ENCODE peak calls at places on chromosomes 7 and 10, in ten cellular contexts. B is GM23248; N is upper lobe of right lung; M is T-helper 2 cell treated with Interferon-gamma antibody and Interleukin-4, amounts not matched to agents 5 μg/mL and 100 μg/mL, for 36 hours; E is glutamatergic neuron; C is DMS153; U is effector CD4-positive, alpha-beta T cell; R is stimulated activated CD8-positive, alpha-beta memory T cell treated with anti-CD3 and anti-CD28 coated beads, Interleukin-4, amount 100 ng/mL, for 4 hours; G is ELR; Z is endothelial cell. O is an unnamed sample.

GRCh38 chr7:27152816-27153486 is 568 bp upstream of the HOXA3 start:
- DNase-seq in B (no peak), N (no peak), M (no peak), E (no peak), C (no peak), U (no peak), R (no peak), G (no peak), Z (no peak), O (peak)

GRCh38 chr10:116632831-116633600 is 12.3 kb downstream of the PNLIPRP2 start:
- DNase-seq in B (no peak), N (no peak), M (no peak), E (no peak), C (no peak), U (no peak), R (no peak), G (no peak), Z (no peak), O (no peak)

GRCh38 chr7:129553861-129554530 is 51.7 kb downstream of the SMKR1 start:
- DNase-seq in B (peak), N (no peak), M (peak), E (no peak), C (peak), U (peak), R (peak), G (peak), Z (no peak), O (no peak)

GRCh38 chr10:117541405-117541908 is 1.1 kb upstream of the EMX2 start:
- DNase-seq in B (peak), N (no peak), M (no peak), E (peak), C (no peak), U (no peak), R (no peak), G (no peak), Z (peak), O (no peak)

GRCh38 chr7:142811154-142811737 is 40.5 kb downstream of the PRSS2 start:
- DNase-seq in B (peak), N (no peak), M (no peak), E (no peak), C (peak), U (peak), R (no peak), G (peak), Z (peak), O (peak)

GRCh38 chr7:75711634-75712494 is 26.9 kb downstream of the HIP1 start:
- DNase-seq in B (peak), N (no peak), M (no peak), E (no peak), C (no peak), U (no peak), R (no peak), G (no peak), Z (no peak), O (no peak)

GRCh38 chr7:149772821-149773425 is 465 bp downstream of the ZNF467 start:
- DNase-seq in B (peak), N (peak), M (no peak), E (peak), C (no peak), U (peak), R (no peak), G (no peak), Z (peak), O (no peak)

GRCh38 chr10:116752969-116753665 is 10.8 kb upstream of the HSPA12A start:
- DNase-seq in B (no peak), N (no peak), M (no peak), E (no peak), C (no peak), U (no peak), R (no peak), G (no peak), Z (no peak), O (no peak)

GRCh38 chr10:119209736-119210355 is 2.5 kb downstream of the GRK5 start:
- DNase-seq in B (no peak), N (no peak), M (no peak), E (no peak), C (no peak), U (no peak), R (no peak), G (no peak), Z (no peak), O (no peak)

GRCh38 chr7:157413881-157414701 is 77.3 kb downstream of the DNAJB6 start:
- DNase-seq in B (no peak), N (no peak), M (no peak), E (no peak), C (no peak), U (no peak), R (no peak), G (no peak), Z (no peak), O (peak)

GRCh38 chr7:94060772-94061171 is 56.6 kb upstream of the BET1 start:
- DNase-seq in B (peak), N (no peak), M (no peak), E (no peak), C (no peak), U (no peak), R (no peak), G (peak), Z (no peak), O (no peak)

GRCh38 chr7:101681170-101682007 is 52.3 kb upstream of the MYL10 start:
- DNase-seq in B (peak), N (no peak), M (no peak), E (no peak), C (no peak), U (no peak), R (no peak), G (peak), Z (no peak), O (no peak)

GRCh38 chr7:151992375-151992774 is 33.1 kb upstream of the GALNT11 start:
- DNase-seq in B (peak), N (peak), M (peak), E (peak), C (peak), U (peak), R (no peak), G (peak), Z (peak), O (peak)

GRCh38 chr7:1779445-1779844 is 109.4 kb downstream of the ELFN1 start:
- DNase-seq in B (no peak), N (peak), M (no peak), E (no peak), C (no peak), U (no peak), R (no peak), G (no peak), Z (no peak), O (no peak)

GRCh38 chr7:93715234-93715633 is 140.7 kb upstream of the CALCR start:
- DNase-seq in B (peak), N (peak), M (peak), E (peak), C (no peak), U (no peak), R (no peak), G (peak), Z (peak), O (peak)

GRCh38 chr7:138952791-138953190 is 28.4 kb downstream of the KIAA1549 start:
- DNase-seq in B (no peak), N (no peak), M (no peak), E (no peak), C (no peak), U (no peak), R (no peak), G (no peak), Z (no peak), O (no peak)

GRCh38 chr7:36999851-37000480 is 275.7 kb upstream of the AOAH start:
- DNase-seq in B (peak), N (no peak), M (no peak), E (no peak), C (no peak), U (no peak), R (no peak), G (no peak), Z (no peak), O (no peak)

GRCh38 chr7:128103498-128104108 is 72.4 kb upstream of the LRRC4 start:
- DNase-seq in B (peak), N (no peak), M (no peak), E (no peak), C (no peak), U (no peak), R (no peak), G (no peak), Z (no peak), O (peak)

GRCh38 chr7:13117103-13117502 is 429.7 kb downstream of the ARL4A start:
- DNase-seq in B (peak), N (no peak), M (no peak), E (no peak), C (peak), U (no peak), R (no peak), G (peak), Z (no peak), O (peak)

GRCh38 chr10:87636313-87636915 is 23.3 kb upstream of the PAPSS2 start:
- DNase-seq in B (no peak), N (no peak), M (no peak), E (no peak), C (no peak), U (no peak), R (no peak), G (peak), Z (no peak), O (no peak)

GRCh38 chr7:94087664-94088352 is 83.7 kb upstream of the BET1 start:
- DNase-seq in B (peak), N (no peak), M (peak), E (peak), C (peak), U (peak), R (no peak), G (peak), Z (peak), O (peak)

O was measured in D341Med.